ENCODE peak calls at places on chromosomes 4 and X, in seven cellular contexts. G is cardiac fibroblast; P is AG04450; Z is bronchial epithelial cell; K is retinal pigment epithelial cell; F is CD8-positive, alpha-beta T cell; W is HFF-Myc. V is an unnamed sample.

GRCh38 chr4:183229397-183229796 is 90.7 kb downstream of the CLDN22 start:
- DNase-seq in P (no peak), W (no peak), G (no peak), K (no peak), F (no peak), Z (peak; percentile 42), V (no peak)

GRCh38 chrX:97238632-97239031 is 354.9 kb downstream of the RPA4 start:
- DNase-seq in W (no peak), P (peak; percentile 2), Z (peak; percentile 66), K (no peak), G (peak; percentile 45), F (no peak), V (no peak)

GRCh38 chr4:142091691-142092182 is 455.4 kb downstream of the IL15 start:
- DNase-seq in Z (peak; percentile 65), F (no peak), P (peak; percentile 74), G (peak; percentile 99), W (peak; percentile 83), K (peak; percentile 92), V (peak; percentile 99)

GRCh38 chr4:102042843-102043802 is 252.6 kb downstream of the BANK1 start:
- DNase-seq in K (no peak), P (no peak), Z (no peak), F (no peak), W (no peak), G (no peak), V (no peak)

GRCh38 chrX:21373637-21374162 is 518 bp upstream of the CNKSR2 start:
- DNase-seq in W (no peak), K (no peak), Z (no peak), G (no peak), P (no peak), F (no peak), V (no peak)

GRCh38 chrX:101057095-101057714 is 5.3 kb upstream of the TRMT2B start:
- DNase-seq in Z (peak; percentile 74), K (no peak), G (peak; percentile 45), W (no peak), F (no peak), P (no peak), V (no peak)

GRCh38 chr4:81314897-81315470 is 100.0 kb upstream of the PRKG2 start:
- DNase-seq in Z (peak; percentile 7), P (peak; percentile 37), K (no peak), F (no peak), W (no peak), G (peak; percentile 62), V (peak; percentile 49)

GRCh38 chr4:57053508-57053907 is 56.7 kb downstream of the IGFBP7 start:
- DNase-seq in W (no peak), P (no peak), F (no peak), K (no peak), G (peak; percentile 61), Z (peak; percentile 96), V (peak; percentile 88)

GRCh38 chr4:7473096-7473495 is 38.4 kb upstream of the PSAPL1 start:
- DNase-seq in P (no peak), G (no peak), W (no peak), K (no peak), F (no peak), Z (no peak), V (no peak)

GRCh38 chr4:110294165-110294564 is 95.8 kb upstream of the ELOVL6 start:
- DNase-seq in P (no peak), G (no peak), Z (no peak), W (no peak), F (no peak), K (no peak), V (no peak)

GRCh38 chr4:124753941-124754581 is 41.5 kb upstream of the ANKRD50 start:
- DNase-seq in P (no peak), W (no peak), Z (peak; percentile 53), K (no peak), G (no peak), F (no peak), V (no peak)

GRCh38 chr4:175971393-175972179 is 94.1 kb upstream of the WDR17 start:
- DNase-seq in P (no peak), G (no peak), K (no peak), Z (no peak), W (no peak), F (no peak), V (no peak)

DNA sequence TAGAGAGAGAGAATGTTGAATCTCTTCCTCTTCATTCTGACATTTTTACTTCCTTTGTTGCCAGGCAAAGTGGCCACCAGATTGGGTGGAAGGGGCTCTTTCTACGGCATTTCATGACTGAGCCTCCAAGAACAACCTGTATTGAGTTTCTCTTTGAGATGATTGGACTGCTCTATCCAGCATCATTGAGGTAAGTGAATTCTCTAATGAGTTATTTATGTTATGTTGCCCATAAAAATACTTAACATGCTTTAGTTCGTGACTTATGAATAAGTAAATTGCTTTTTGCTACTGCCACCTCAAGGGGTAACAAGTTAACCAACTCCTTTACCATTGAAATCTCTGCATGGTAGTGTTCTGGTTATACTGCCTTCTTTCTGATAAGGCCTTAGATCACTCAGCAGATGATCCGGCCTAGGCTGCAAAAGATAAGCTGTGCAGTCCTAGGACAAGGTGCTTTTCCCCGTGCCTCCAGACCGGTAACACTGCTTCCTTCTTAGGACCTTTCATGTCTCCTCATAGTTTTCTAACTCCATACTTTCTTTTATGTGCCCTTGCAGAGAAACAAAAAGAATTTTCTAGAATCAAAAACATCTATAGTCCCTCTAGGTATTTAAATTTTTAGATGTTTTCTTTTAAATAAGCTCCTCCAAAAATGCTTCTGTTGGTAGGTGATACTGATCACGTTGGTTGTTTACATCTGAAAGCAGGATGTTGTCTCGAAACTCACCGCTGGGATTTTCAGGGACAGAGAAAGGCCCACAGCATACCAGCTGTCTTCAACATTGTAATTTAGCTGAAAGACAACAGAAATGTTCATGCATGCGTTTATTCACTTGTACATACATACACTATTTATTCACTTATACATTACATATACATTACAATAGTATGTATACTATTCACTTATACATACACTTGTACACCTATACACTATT is 157.1 kb upstream of the RBPJ start:
- DNase-seq in F (no peak), Z (no peak), W (no peak), P (no peak), G (no peak), K (no peak), V (no peak)
- H3K4me3 ChIP-seq in F (no peak overlapping the region), Z (no peak overlapping the region), W (no peak overlapping the region), P (no peak overlapping the region), G (no peak overlapping the region), K (no peak overlapping the region), V (no peak overlapping the region)

GRCh38 chrX:134999469-134999868 is 8.7 kb downstream of the SMIM10 start:
- DNase-seq in F (no peak), P (no peak), G (peak; percentile 72), Z (peak; percentile 57), W (no peak), K (no peak), V (no peak)
- TF ChIP-seq CTCF in F (peak; percentile 29), P (peak; percentile 50), G (peak; percentile 39), Z (peak; percentile 34), W (no peak), K (peak; percentile 38), V (peak; percentile 45)

DNA sequence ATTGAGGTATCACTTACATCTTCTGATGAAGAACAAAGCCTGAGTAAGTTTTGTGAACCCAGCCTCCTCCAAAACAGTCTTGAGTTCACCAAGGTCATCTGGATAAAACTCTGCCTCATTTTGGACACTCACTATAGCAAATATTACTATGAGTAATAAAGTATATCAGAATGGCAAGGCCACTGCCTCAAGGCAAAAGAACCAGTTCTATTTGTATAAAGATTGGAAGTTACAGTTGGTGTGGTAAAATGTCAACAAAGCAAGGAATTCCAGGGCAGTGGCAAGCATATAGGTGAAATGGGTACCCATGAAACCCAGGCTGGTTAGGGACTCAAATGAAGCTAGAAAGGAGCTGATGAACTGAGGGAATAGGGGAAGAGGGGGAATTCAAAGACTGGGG is 2.4 kb upstream of the ARHGEF6 start:
- DNase-seq in W (no peak), G (no peak), F (no peak), K (no peak), Z (peak; percentile 63), P (no peak), V (no peak)
- H3K4me3 ChIP-seq in W (no peak overlapping the region), G (no peak overlapping the region), F (no peak overlapping the region), K (no peak overlapping the region), Z (no peak overlapping the region), P (no peak overlapping the region), V (no peak overlapping the region)

GRCh38 chrX:153583433-153583832 is 15.5 kb downstream of the CCNQ start:
- DNase-seq in F (no peak), K (no peak), Z (peak; percentile 50), P (no peak), W (no peak), G (no peak), V (no peak)

GRCh38 chrX:153578200-153578835 is 20.6 kb downstream of the CCNQ start:
- DNase-seq in Z (no peak), F (no peak), G (no peak), W (no peak), P (no peak), K (no peak), V (no peak)

GRCh38 chrX:153582896-153583295 is 16.0 kb downstream of the CCNQ start:
- DNase-seq in F (peak; percentile 49), P (no peak), Z (peak; percentile 19), G (peak; percentile 36), W (no peak), K (no peak), V (no peak)

GRCh38 chrX:153576961-153577360 is 22.0 kb downstream of the CCNQ start:
- DNase-seq in G (no peak), W (no peak), K (no peak), F (no peak), Z (no peak), P (no peak), V (no peak)

DNA sequence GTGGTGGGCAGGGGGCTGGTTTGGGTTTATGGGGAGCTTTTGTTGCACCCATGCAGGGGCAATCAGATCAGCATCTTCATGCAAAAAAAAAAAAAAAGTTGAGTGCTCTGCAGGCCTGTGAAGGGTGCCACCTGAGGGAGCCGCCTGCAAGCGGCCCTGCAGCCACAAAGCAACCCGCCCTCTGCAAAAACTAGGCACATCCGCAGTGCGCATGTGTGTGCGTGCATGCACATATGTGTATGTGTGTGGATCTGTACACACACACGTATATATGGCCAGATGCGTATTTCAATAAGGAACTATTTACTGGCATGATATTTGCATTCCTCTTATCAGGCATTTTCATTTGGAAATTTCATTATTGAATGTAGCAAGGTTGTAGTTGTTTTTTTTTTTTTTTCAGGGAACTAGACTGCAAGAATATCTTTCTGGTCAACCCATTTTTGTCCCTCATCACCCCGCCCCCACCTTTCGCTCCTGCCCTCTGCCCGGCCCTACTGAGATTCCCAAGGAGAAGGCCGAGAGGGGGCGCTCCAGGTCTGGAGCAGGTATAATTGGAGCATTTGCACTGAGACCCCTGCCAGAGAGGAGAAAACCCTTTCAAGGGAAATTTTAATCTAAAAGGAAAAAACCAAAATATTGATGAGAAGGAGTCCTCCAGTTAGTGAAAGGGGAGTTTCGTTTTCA is 18.1 kb downstream of the CCNQ start:
- DNase-seq in P (no peak), Z (no peak), K (no peak), W (no peak), G (peak; percentile 1), F (no peak), V (no peak)
- TF ChIP-seq CTCF in P (no peak), Z (no peak), K (peak; percentile 29), W (peak; percentile 5), G (no peak), F (no peak), V (peak; percentile 30)

DNA sequence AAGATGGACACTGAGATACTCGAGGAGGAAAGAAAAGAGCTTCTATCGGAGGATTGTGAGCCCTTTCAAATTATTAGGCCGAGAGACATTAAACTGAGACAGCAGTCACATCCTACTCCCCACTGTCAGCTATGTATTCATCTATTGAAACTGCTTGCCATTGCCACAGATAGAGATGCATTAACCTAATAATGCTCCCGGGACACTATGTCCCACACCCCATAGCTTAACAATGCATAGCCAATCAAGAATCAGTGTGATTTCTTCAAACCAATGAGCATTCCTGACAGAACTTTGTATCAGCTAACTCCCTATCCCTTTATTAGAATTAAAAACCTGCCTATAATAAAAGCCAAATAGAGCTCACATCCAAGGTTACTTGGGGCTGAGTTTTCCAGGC is 118.1 kb upstream of the NEIL3 start:
- DNase-seq in W (no peak), K (no peak), G (no peak), F (no peak), Z (no peak), P (no peak), V (no peak)
- H3K4me3 ChIP-seq in W (no peak overlapping the region), K (no peak overlapping the region), G (no peak overlapping the region), F (no peak overlapping the region), Z (no peak overlapping the region), P (no peak overlapping the region), V (no peak overlapping the region)